ENCODE peak calls at places on chromosomes 13 and 19, in ten cellular contexts. One of them, this sample, is unnamed.

GRCh38 chr13:50198508-50198907 is 183.3 kb downstream of the KCNRG start:
- DNase-seq in NCI-H1105 treated with DMSO at 0.1 percent for 48 hours: peak
- DNase-seq in stimulated activated CD8-positive, alpha-beta memory T cell treated with anti-CD3 and anti-CD28 coated beads, Interleukin-7, amount 100 ng/mL, for 24 hours: no peak
- DNase-seq in ovary: no peak
- DNase-seq in adrenal gland: no peak
- DNase-seq in lower lobe of right lung: no peak
- DNase-seq in anterior cingulate cortex: no peak
- DNase-seq in HepG2: no peak
- DNase-seq in lower leg skin: no peak
- DNase-seq in SJSA1: no peak
- DNase-seq in this sample: peak

GRCh38 chr13:44853641-44854040 is 135.6 kb downstream of the NUFIP1 start:
- DNase-seq in anterior cingulate cortex: no peak
- DNase-seq in stimulated activated CD8-positive, alpha-beta memory T cell treated with anti-CD3 and anti-CD28 coated beads, Interleukin-7, amount 100 ng/mL, for 24 hours: no peak
- DNase-seq in HepG2: peak
- DNase-seq in lower leg skin: no peak
- DNase-seq in adrenal gland: no peak
- DNase-seq in lower lobe of right lung: no peak
- DNase-seq in ovary: no peak
- DNase-seq in NCI-H1105 treated with DMSO at 0.1 percent for 48 hours: peak
- DNase-seq in SJSA1: no peak
- DNase-seq in this sample: no peak

GRCh38 chr19:41877490-41877876 is 404 bp downstream of the CD79A start:
- DNase-seq in stimulated activated CD8-positive, alpha-beta memory T cell treated with anti-CD3 and anti-CD28 coated beads, Interleukin-7, amount 100 ng/mL, for 24 hours: no peak
- DNase-seq in anterior cingulate cortex: no peak
- DNase-seq in adrenal gland: no peak
- DNase-seq in lower lobe of right lung: peak
- DNase-seq in HepG2: no peak
- DNase-seq in SJSA1: no peak
- DNase-seq in lower leg skin: no peak
- DNase-seq in NCI-H1105 treated with DMSO at 0.1 percent for 48 hours: no peak
- DNase-seq in ovary: no peak
- DNase-seq in this sample: no peak

GRCh38 chr13:104256701-104257100 is 1190.5 kb upstream of the SLC10A2 start:
- DNase-seq in lower leg skin: no peak
- DNase-seq in NCI-H1105 treated with DMSO at 0.1 percent for 48 hours: no peak
- DNase-seq in stimulated activated CD8-positive, alpha-beta memory T cell treated with anti-CD3 and anti-CD28 coated beads, Interleukin-7, amount 100 ng/mL, for 24 hours: no peak
- DNase-seq in adrenal gland: no peak
- DNase-seq in anterior cingulate cortex: no peak
- DNase-seq in lower lobe of right lung: no peak
- DNase-seq in HepG2: no peak
- DNase-seq in ovary: no peak
- DNase-seq in SJSA1: no peak
- DNase-seq in this sample: no peak

GRCh38 chr19:6376512-6377193 is 920 bp upstream of the PSPN start:
- DNase-seq in SJSA1: no peak
- DNase-seq in stimulated activated CD8-positive, alpha-beta memory T cell treated with anti-CD3 and anti-CD28 coated beads, Interleukin-7, amount 100 ng/mL, for 24 hours: no peak
- DNase-seq in ovary: no peak
- DNase-seq in adrenal gland: no peak
- DNase-seq in lower lobe of right lung: no peak
- DNase-seq in lower leg skin: no peak
- DNase-seq in HepG2: no peak
- DNase-seq in NCI-H1105 treated with DMSO at 0.1 percent for 48 hours: no peak
- DNase-seq in anterior cingulate cortex: no peak
- DNase-seq in this sample: no peak

GRCh38 chr13:109105899-109106298 is 476.5 kb downstream of the MYO16 start:
- DNase-seq in HepG2: no peak
- DNase-seq in lower lobe of right lung: no peak
- DNase-seq in SJSA1: no peak
- DNase-seq in adrenal gland: no peak
- DNase-seq in ovary: no peak
- DNase-seq in anterior cingulate cortex: no peak
- DNase-seq in NCI-H1105 treated with DMSO at 0.1 percent for 48 hours: no peak
- DNase-seq in lower leg skin: no peak
- DNase-seq in stimulated activated CD8-positive, alpha-beta memory T cell treated with anti-CD3 and anti-CD28 coated beads, Interleukin-7, amount 100 ng/mL, for 24 hours: no peak
- DNase-seq in this sample: no peak

GRCh38 chr19:32318884-32319520 is 26.4 kb upstream of the ZNF507 start:
- DNase-seq in stimulated activated CD8-positive, alpha-beta memory T cell treated with anti-CD3 and anti-CD28 coated beads, Interleukin-7, amount 100 ng/mL, for 24 hours: no peak
- DNase-seq in lower lobe of right lung: no peak
- DNase-seq in ovary: no peak
- DNase-seq in anterior cingulate cortex: no peak
- DNase-seq in lower leg skin: no peak
- DNase-seq in SJSA1: peak
- DNase-seq in HepG2: no peak
- DNase-seq in NCI-H1105 treated with DMSO at 0.1 percent for 48 hours: peak
- DNase-seq in adrenal gland: peak
- DNase-seq in this sample: no peak

GRCh38 chr13:66138172-66138811 is 1091.8 kb downstream of the PCDH9 start:
- DNase-seq in ovary: no peak
- DNase-seq in adrenal gland: no peak
- DNase-seq in lower lobe of right lung: no peak
- DNase-seq in anterior cingulate cortex: no peak
- DNase-seq in lower leg skin: no peak
- DNase-seq in SJSA1: no peak
- DNase-seq in NCI-H1105 treated with DMSO at 0.1 percent for 48 hours: no peak
- DNase-seq in stimulated activated CD8-positive, alpha-beta memory T cell treated with anti-CD3 and anti-CD28 coated beads, Interleukin-7, amount 100 ng/mL, for 24 hours: no peak
- DNase-seq in HepG2: no peak
- DNase-seq in this sample: no peak

GRCh38 chr19:10335149-10336053 is 2.1 kb upstream of the RAVER1 start:
- DNase-seq in adrenal gland: no peak
- DNase-seq in lower lobe of right lung: no peak
- DNase-seq in ovary: peak
- DNase-seq in anterior cingulate cortex: peak
- DNase-seq in stimulated activated CD8-positive, alpha-beta memory T cell treated with anti-CD3 and anti-CD28 coated beads, Interleukin-7, amount 100 ng/mL, for 24 hours: no peak
- DNase-seq in lower leg skin: no peak
- DNase-seq in SJSA1: no peak
- DNase-seq in HepG2: no peak
- DNase-seq in NCI-H1105 treated with DMSO at 0.1 percent for 48 hours: no peak
- DNase-seq in this sample: no peak

GRCh38 chr13:74191036-74191809 is 57.0 kb upstream of the KLF12 start:
- DNase-seq in ovary: no peak
- DNase-seq in SJSA1: no peak
- DNase-seq in anterior cingulate cortex: no peak
- DNase-seq in stimulated activated CD8-positive, alpha-beta memory T cell treated with anti-CD3 and anti-CD28 coated beads, Interleukin-7, amount 100 ng/mL, for 24 hours: no peak
- DNase-seq in adrenal gland: no peak
- DNase-seq in lower lobe of right lung: no peak
- DNase-seq in HepG2: no peak
- DNase-seq in lower leg skin: no peak
- DNase-seq in NCI-H1105 treated with DMSO at 0.1 percent for 48 hours: no peak
- DNase-seq in this sample: no peak

GRCh38 chr13:38979891-38980627 is 10.6 kb downstream of the STOML3 start:
- DNase-seq in anterior cingulate cortex: peak
- DNase-seq in stimulated activated CD8-positive, alpha-beta memory T cell treated with anti-CD3 and anti-CD28 coated beads, Interleukin-7, amount 100 ng/mL, for 24 hours: no peak
- DNase-seq in NCI-H1105 treated with DMSO at 0.1 percent for 48 hours: no peak
- DNase-seq in ovary: no peak
- DNase-seq in adrenal gland: no peak
- DNase-seq in lower leg skin: no peak
- DNase-seq in HepG2: no peak
- DNase-seq in lower lobe of right lung: no peak
- DNase-seq in SJSA1: no peak
- DNase-seq in this sample: peak

GRCh38 chr19:33464733-33465115 is 56.9 kb downstream of the PEPD start:
- DNase-seq in stimulated activated CD8-positive, alpha-beta memory T cell treated with anti-CD3 and anti-CD28 coated beads, Interleukin-7, amount 100 ng/mL, for 24 hours: no peak
- DNase-seq in anterior cingulate cortex: no peak
- DNase-seq in adrenal gland: no peak
- DNase-seq in lower lobe of right lung: peak
- DNase-seq in HepG2: no peak
- DNase-seq in lower leg skin: peak
- DNase-seq in SJSA1: no peak
- DNase-seq in NCI-H1105 treated with DMSO at 0.1 percent for 48 hours: no peak
- DNase-seq in ovary: no peak
- DNase-seq in this sample: no peak

GRCh38 chr13:44703371-44703770 is 127.2 kb upstream of the TSC22D1 start:
- DNase-seq in lower leg skin: peak
- DNase-seq in HepG2: no peak
- DNase-seq in stimulated activated CD8-positive, alpha-beta memory T cell treated with anti-CD3 and anti-CD28 coated beads, Interleukin-7, amount 100 ng/mL, for 24 hours: no peak
- DNase-seq in adrenal gland: no peak
- DNase-seq in ovary: no peak
- DNase-seq in lower lobe of right lung: no peak
- DNase-seq in SJSA1: no peak
- DNase-seq in anterior cingulate cortex: no peak
- DNase-seq in NCI-H1105 treated with DMSO at 0.1 percent for 48 hours: no peak
- DNase-seq in this sample: no peak

GRCh38 chr13:40552895-40553294 is 113.5 kb downstream of the FOXO1 start:
- DNase-seq in adrenal gland: no peak
- DNase-seq in lower leg skin: no peak
- DNase-seq in ovary: no peak
- DNase-seq in stimulated activated CD8-positive, alpha-beta memory T cell treated with anti-CD3 and anti-CD28 coated beads, Interleukin-7, amount 100 ng/mL, for 24 hours: no peak
- DNase-seq in lower lobe of right lung: no peak
- DNase-seq in NCI-H1105 treated with DMSO at 0.1 percent for 48 hours: no peak
- DNase-seq in HepG2: peak
- DNase-seq in SJSA1: no peak
- DNase-seq in anterior cingulate cortex: no peak
- DNase-seq in this sample: no peak

GRCh38 chr13:37621811-37622361 is 23.3 kb upstream of the POSTN start:
- DNase-seq in HepG2: no peak
- DNase-seq in NCI-H1105 treated with DMSO at 0.1 percent for 48 hours: no peak
- DNase-seq in SJSA1: no peak
- DNase-seq in adrenal gland: peak
- DNase-seq in ovary: no peak
- DNase-seq in lower lobe of right lung: no peak
- DNase-seq in stimulated activated CD8-positive, alpha-beta memory T cell treated with anti-CD3 and anti-CD28 coated beads, Interleukin-7, amount 100 ng/mL, for 24 hours: no peak
- DNase-seq in anterior cingulate cortex: no peak
- DNase-seq in lower leg skin: no peak
- DNase-seq in this sample: no peak

GRCh38 chr13:98492335-98493034 is 84.4 kb downstream of the STK24 start:
- DNase-seq in NCI-H1105 treated with DMSO at 0.1 percent for 48 hours: no peak
- DNase-seq in adrenal gland: no peak
- DNase-seq in anterior cingulate cortex: no peak
- DNase-seq in lower leg skin: no peak
- DNase-seq in ovary: no peak
- DNase-seq in HepG2: no peak
- DNase-seq in lower lobe of right lung: no peak
- DNase-seq in stimulated activated CD8-positive, alpha-beta memory T cell treated with anti-CD3 and anti-CD28 coated beads, Interleukin-7, amount 100 ng/mL, for 24 hours: no peak
- DNase-seq in SJSA1: no peak
- DNase-seq in this sample: no peak

GRCh38 chr19:16032509-16033135 is 43.7 kb upstream of the TPM4 start:
- DNase-seq in lower leg skin: peak
- DNase-seq in NCI-H1105 treated with DMSO at 0.1 percent for 48 hours: no peak
- DNase-seq in stimulated activated CD8-positive, alpha-beta memory T cell treated with anti-CD3 and anti-CD28 coated beads, Interleukin-7, amount 100 ng/mL, for 24 hours: no peak
- DNase-seq in anterior cingulate cortex: no peak
- DNase-seq in adrenal gland: no peak
- DNase-seq in ovary: no peak
- DNase-seq in lower lobe of right lung: no peak
- DNase-seq in HepG2: no peak
- DNase-seq in SJSA1: no peak
- DNase-seq in this sample: no peak

GRCh38 chr13:109529964-109530363 is 256.4 kb downstream of the IRS2 start:
- DNase-seq in anterior cingulate cortex: no peak
- DNase-seq in adrenal gland: no peak
- DNase-seq in lower lobe of right lung: no peak
- DNase-seq in SJSA1: no peak
- DNase-seq in ovary: no peak
- DNase-seq in stimulated activated CD8-positive, alpha-beta memory T cell treated with anti-CD3 and anti-CD28 coated beads, Interleukin-7, amount 100 ng/mL, for 24 hours: no peak
- DNase-seq in NCI-H1105 treated with DMSO at 0.1 percent for 48 hours: no peak
- DNase-seq in lower leg skin: no peak
- DNase-seq in HepG2: no peak
- DNase-seq in this sample: no peak

GRCh38 chr13:33997574-33997973 is 179.6 kb downstream of the RFC3 start:
- DNase-seq in ovary: no peak
- DNase-seq in SJSA1: no peak
- DNase-seq in NCI-H1105 treated with DMSO at 0.1 percent for 48 hours: no peak
- DNase-seq in adrenal gland: no peak
- DNase-seq in lower lobe of right lung: no peak
- DNase-seq in lower leg skin: no peak
- DNase-seq in HepG2: no peak
- DNase-seq in stimulated activated CD8-positive, alpha-beta memory T cell treated with anti-CD3 and anti-CD28 coated beads, Interleukin-7, amount 100 ng/mL, for 24 hours: no peak
- DNase-seq in anterior cingulate cortex: no peak
- DNase-seq in this sample: no peak

GRCh38 chr19:35642312-35642711 is 767 bp downstream of the ETV2 start:
- DNase-seq in SJSA1: no peak
- DNase-seq in anterior cingulate cortex: no peak
- DNase-seq in stimulated activated CD8-positive, alpha-beta memory T cell treated with anti-CD3 and anti-CD28 coated beads, Interleukin-7, amount 100 ng/mL, for 24 hours: no peak
- DNase-seq in lower leg skin: no peak
- DNase-seq in HepG2: no peak
- DNase-seq in adrenal gland: no peak
- DNase-seq in NCI-H1105 treated with DMSO at 0.1 percent for 48 hours: no peak
- DNase-seq in lower lobe of right lung: no peak
- DNase-seq in ovary: no peak
- DNase-seq in this sample: no peak

GRCh38 chr19:50461066-50461875 is 15.0 kb upstream of the EMC10 start:
- DNase-seq in NCI-H1105 treated with DMSO at 0.1 percent for 48 hours: peak
- DNase-seq in ovary: peak
- DNase-seq in stimulated activated CD8-positive, alpha-beta memory T cell treated with anti-CD3 and anti-CD28 coated beads, Interleukin-7, amount 100 ng/mL, for 24 hours: peak
- DNase-seq in HepG2: peak
- DNase-seq in SJSA1: peak
- DNase-seq in lower leg skin: peak
- DNase-seq in adrenal gland: peak
- DNase-seq in anterior cingulate cortex: peak
- DNase-seq in lower lobe of right lung: no peak
- DNase-seq in this sample: peak

GRCh38 chr13:22357132-22357531 is 686.3 kb downstream of the FGF9 start:
- DNase-seq in ovary: no peak
- DNase-seq in stimulated activated CD8-positive, alpha-beta memory T cell treated with anti-CD3 and anti-CD28 coated beads, Interleukin-7, amount 100 ng/mL, for 24 hours: peak
- DNase-seq in anterior cingulate cortex: no peak
- DNase-seq in SJSA1: no peak
- DNase-seq in adrenal gland: no peak
- DNase-seq in HepG2: no peak
- DNase-seq in lower lobe of right lung: no peak
- DNase-seq in NCI-H1105 treated with DMSO at 0.1 percent for 48 hours: no peak
- DNase-seq in lower leg skin: no peak
- DNase-seq in this sample: no peak

GRCh38 chr13:61286148-61286745 is 129.4 kb downstream of the PCDH20 start:
- DNase-seq in lower leg skin: no peak
- DNase-seq in HepG2: peak
- DNase-seq in SJSA1: no peak
- DNase-seq in anterior cingulate cortex: no peak
- DNase-seq in NCI-H1105 treated with DMSO at 0.1 percent for 48 hours: peak
- DNase-seq in adrenal gland: no peak
- DNase-seq in lower lobe of right lung: no peak
- DNase-seq in ovary: no peak
- DNase-seq in stimulated activated CD8-positive, alpha-beta memory T cell treated with anti-CD3 and anti-CD28 coated beads, Interleukin-7, amount 100 ng/mL, for 24 hours: no peak
- DNase-seq in this sample: no peak

GRCh38 chr13:112233716-112234115 is 142.4 kb upstream of the SPACA7 start:
- DNase-seq in anterior cingulate cortex: no peak
- DNase-seq in lower lobe of right lung: no peak
- DNase-seq in HepG2: no peak
- DNase-seq in adrenal gland: no peak
- DNase-seq in SJSA1: no peak
- DNase-seq in lower leg skin: peak
- DNase-seq in ovary: no peak
- DNase-seq in NCI-H1105 treated with DMSO at 0.1 percent for 48 hours: no peak
- DNase-seq in stimulated activated CD8-positive, alpha-beta memory T cell treated with anti-CD3 and anti-CD28 coated beads, Interleukin-7, amount 100 ng/mL, for 24 hours: no peak
- DNase-seq in this sample: no peak

GRCh38 chr19:5990289-5990797 is 12.4 kb upstream of the RANBP3 start:
- DNase-seq in stimulated activated CD8-positive, alpha-beta memory T cell treated with anti-CD3 and anti-CD28 coated beads, Interleukin-7, amount 100 ng/mL, for 24 hours: no peak
- DNase-seq in adrenal gland: no peak
- DNase-seq in lower lobe of right lung: no peak
- DNase-seq in HepG2: no peak
- DNase-seq in SJSA1: no peak
- DNase-seq in lower leg skin: no peak
- DNase-seq in ovary: no peak
- DNase-seq in NCI-H1105 treated with DMSO at 0.1 percent for 48 hours: no peak
- DNase-seq in anterior cingulate cortex: no peak
- DNase-seq in this sample: no peak

GRCh38 chr19:39246951-39247669 is 1.5 kb downstream of the IFNL4 start:
- DNase-seq in SJSA1: no peak
- DNase-seq in lower leg skin: no peak
- DNase-seq in adrenal gland: no peak
- DNase-seq in ovary: no peak
- DNase-seq in NCI-H1105 treated with DMSO at 0.1 percent for 48 hours: peak
- DNase-seq in HepG2: no peak
- DNase-seq in stimulated activated CD8-positive, alpha-beta memory T cell treated with anti-CD3 and anti-CD28 coated beads, Interleukin-7, amount 100 ng/mL, for 24 hours: no peak
- DNase-seq in anterior cingulate cortex: no peak
- DNase-seq in lower lobe of right lung: peak
- DNase-seq in this sample: no peak

GRCh38 chr13:101941095-101941777 is 460.6 kb downstream of the FGF14 start:
- DNase-seq in lower lobe of right lung: no peak
- DNase-seq in HepG2: no peak
- DNase-seq in ovary: no peak
- DNase-seq in lower leg skin: no peak
- DNase-seq in NCI-H1105 treated with DMSO at 0.1 percent for 48 hours: peak
- DNase-seq in anterior cingulate cortex: no peak
- DNase-seq in adrenal gland: no peak
- DNase-seq in SJSA1: no peak
- DNase-seq in stimulated activated CD8-positive, alpha-beta memory T cell treated with anti-CD3 and anti-CD28 coated beads, Interleukin-7, amount 100 ng/mL, for 24 hours: no peak
- DNase-seq in this sample: no peak

GRCh38 chr13:28100149-28101121 is at the start of gene FLT3:
- DNase-seq in HepG2: no peak
- DNase-seq in stimulated activated CD8-positive, alpha-beta memory T cell treated with anti-CD3 and anti-CD28 coated beads, Interleukin-7, amount 100 ng/mL, for 24 hours: no peak
- DNase-seq in adrenal gland: no peak
- DNase-seq in NCI-H1105 treated with DMSO at 0.1 percent for 48 hours: no peak
- DNase-seq in SJSA1: peak
- DNase-seq in ovary: no peak
- DNase-seq in anterior cingulate cortex: no peak
- DNase-seq in lower lobe of right lung: peak
- DNase-seq in lower leg skin: peak
- DNase-seq in this sample: no peak

This sample was measured in tibial nerve.